ENCODE peak calls at places on chromosomes 5 and 9, in six cellular contexts. A is PC-3, H is neural progenitor cell, B is HCT116, Q is GM23338, L is SK-N-SH. P is an unnamed sample.
A peak's percentile ranks its signal among the peaks of the same experiment; 100 is the strongest.

GRCh38 chr9:110116543-110116885 is 91.4 kb downstream of the C9orf152 start:
- DNase-seq in H (no peak), Q (no peak), A (peak; percentile 17), B (no peak), L (no peak), P (no peak)

GRCh38 chr5:18281947-18282557 is 647.8 kb downstream of the TAF11L14 start:
- DNase-seq in Q (peak; percentile 32), H (peak; percentile 25), L (peak; percentile 51), A (peak; percentile 65), B (no peak), P (peak; percentile 25)

GRCh38 chr5:68395844-68396523 is 180.4 kb downstream of the PIK3R1 start:
- DNase-seq in A (peak; percentile 12), L (no peak), H (no peak), B (no peak), Q (no peak), P (no peak)

GRCh38 chr5:98786178-98786853 is 12.9 kb downstream of the RGMB start:
- DNase-seq in B (no peak), A (peak; percentile 85), L (no peak), Q (no peak), H (no peak), P (no peak)

GRCh38 chr5:55232194-55232984 is 1.0 kb downstream of the CCNO start:
- DNase-seq in H (peak; percentile 75), B (peak; percentile 29), A (peak; percentile 61), Q (peak; percentile 69), L (peak; percentile 39), P (no peak)

GRCh38 chr9:129208191-129209091 is 30.4 kb upstream of the IER5L start:
- DNase-seq in A (no peak), Q (peak; percentile 96), H (peak; percentile 62), B (no peak), L (no peak), P (peak; percentile 42)

GRCh38 chr9:72540348-72540873 is 19.0 kb downstream of the TMC1 start:
- DNase-seq in Q (no peak), L (no peak), B (no peak), A (peak; percentile 53), H (no peak), P (no peak)

GRCh38 chr5:125704888-125705287 is 718.3 kb upstream of the GRAMD2B start:
- DNase-seq in B (no peak), L (no peak), A (no peak), H (no peak), Q (no peak), P (no peak)

GRCh38 chr9:121440265-121440664 is 59.4 kb downstream of the GGTA1 start:
- DNase-seq in A (peak; percentile 56), Q (peak; percentile 49), B (peak; percentile 7), H (peak; percentile 28), L (peak; percentile 33), P (no peak)

GRCh38 chr9:136660971-136661540 is 1.7 kb upstream of the EGFL7 start:
- DNase-seq in L (no peak), A (no peak), Q (no peak), H (no peak), B (no peak), P (no peak)

GRCh38 chr5:139190125-139190524 is 8.0 kb downstream of the SIL1 start:
- DNase-seq in Q (no peak), H (no peak), A (no peak), L (no peak), B (no peak), P (no peak)

GRCh38 chr9:125681086-125681622 is 25.9 kb downstream of the MAPKAP1 start:
- DNase-seq in L (no peak), A (no peak), H (no peak), Q (no peak), B (no peak), P (no peak)

GRCh38 chr5:96321371-96321770 is 111.7 kb downstream of the PCSK1 start:
- DNase-seq in A (peak; percentile 18), B (no peak), L (no peak), H (no peak), Q (no peak), P (no peak)

GRCh38 chr5:116524966-116525365 is 49.7 kb downstream of the SEMA6A start:
- DNase-seq in L (no peak), Q (no peak), H (no peak), A (no peak), B (no peak), P (no peak)

GRCh38 chr9:13331320-13331719 is 51.8 kb upstream of the MPDZ start:
- DNase-seq in A (no peak), B (no peak), H (no peak), Q (no peak), L (no peak), P (no peak)

GRCh38 chr5:110034076-110034475 is 344.3 kb downstream of the MAN2A1 start:
- DNase-seq in B (no peak), Q (no peak), A (no peak), H (no peak), L (no peak), P (no peak)

GRCh38 chr5:97839338-97840081 is 656.5 kb upstream of the RIOK2 start:
- DNase-seq in A (peak; percentile 83), L (no peak), Q (no peak), B (no peak), H (no peak), P (no peak)

GRCh38 chr9:115531410-115532130 is 413.6 kb upstream of the TNC start:
- DNase-seq in A (no peak), H (no peak), L (no peak), Q (no peak), B (no peak), P (no peak)

GRCh38 chr9:134991808-134992754 is 74.4 kb upstream of the FCN1 start:
- DNase-seq in A (no peak), H (no peak), L (no peak), B (no peak), Q (no peak), P (no peak)

GRCh38 chr9:113546566-113546965 is 83.0 kb downstream of the RGS3 start:
- DNase-seq in B (no peak), L (no peak), A (no peak), Q (no peak), H (no peak), P (no peak)

GRCh38 chr5:76789991-76790571 is 28.7 kb upstream of the F2RL1 start:
- DNase-seq in L (no peak), Q (no peak), A (no peak), B (no peak), H (no peak), P (no peak)

GRCh38 chr5:72653586-72653985 is 146.4 kb upstream of the ZNF366 start:
- DNase-seq in A (no peak), B (no peak), L (peak; percentile 46), Q (no peak), H (peak; percentile 23), P (no peak)

GRCh38 chr9:134689320-134690181 is 47.9 kb downstream of the COL5A1 start:
- DNase-seq in H (peak; percentile 77), L (peak; percentile 88), Q (peak; percentile 59), B (peak; percentile 29), A (peak; percentile 42), P (peak; percentile 17)

GRCh38 chr5:137146402-137146889 is 352.7 kb downstream of the SPOCK1 start:
- DNase-seq in A (peak; percentile 74), H (no peak), B (peak; percentile 8), L (no peak), Q (no peak), P (no peak)

GRCh38 chr5:145362261-145362660 is 472.9 kb downstream of the PRELID2 start:
- DNase-seq in A (peak; percentile 75), L (no peak), Q (no peak), B (no peak), H (no peak), P (no peak)

GRCh38 chr5:172659909-172660628 is 19.0 kb downstream of the NEURL1B start:
- DNase-seq in B (no peak), A (no peak), Q (peak; percentile 53), L (peak; percentile 75), H (peak; percentile 78), P (peak; percentile 6)

GRCh38 chr5:14268738-14269137 is 125.6 kb downstream of the TRIO start:
- DNase-seq in Q (no peak), H (no peak), B (no peak), L (no peak), A (no peak), P (no peak)

GRCh38 chr9:91820126-91820750 is 129.8 kb downstream of the ROR2 start:
- DNase-seq in L (no peak), H (no peak), Q (no peak), A (no peak), B (no peak), P (no peak)

GRCh38 chr5:88952344-88952743 is 69.4 kb upstream of the MEF2C start:
- DNase-seq in L (no peak), H (peak; percentile 9), B (peak; percentile 1), A (peak; percentile 35), Q (no peak), P (peak; percentile 4)

DNA sequence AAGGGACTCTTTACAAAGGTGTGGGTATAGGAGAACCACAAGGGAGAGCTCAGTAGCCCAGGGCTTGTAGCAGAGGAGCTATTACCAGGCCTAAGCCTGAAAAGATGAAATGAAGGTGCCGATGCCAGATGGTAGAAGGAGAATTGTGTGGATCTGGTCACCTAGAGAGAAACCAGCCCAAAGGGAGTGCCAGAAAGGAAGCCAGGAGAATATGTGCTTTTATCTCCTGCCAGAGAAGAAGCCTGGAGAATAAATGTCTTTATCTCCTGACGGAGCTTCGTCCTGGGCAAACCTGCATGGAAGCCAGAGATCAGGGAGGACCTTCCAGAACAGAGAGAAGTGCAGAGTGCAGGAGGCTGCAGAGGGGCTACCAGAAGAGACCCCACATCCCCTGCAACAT is 142.6 kb downstream of the MED10 start:
- DNase-seq in L (no peak), B (no peak), H (no peak), Q (no peak), A (no peak), P (no peak)
- TF ChIP-seq EZH2phosphoT487 in L (no peak), B (no peak), H (no peak), Q (no peak), A (no peak), P (no peak)

DNA sequence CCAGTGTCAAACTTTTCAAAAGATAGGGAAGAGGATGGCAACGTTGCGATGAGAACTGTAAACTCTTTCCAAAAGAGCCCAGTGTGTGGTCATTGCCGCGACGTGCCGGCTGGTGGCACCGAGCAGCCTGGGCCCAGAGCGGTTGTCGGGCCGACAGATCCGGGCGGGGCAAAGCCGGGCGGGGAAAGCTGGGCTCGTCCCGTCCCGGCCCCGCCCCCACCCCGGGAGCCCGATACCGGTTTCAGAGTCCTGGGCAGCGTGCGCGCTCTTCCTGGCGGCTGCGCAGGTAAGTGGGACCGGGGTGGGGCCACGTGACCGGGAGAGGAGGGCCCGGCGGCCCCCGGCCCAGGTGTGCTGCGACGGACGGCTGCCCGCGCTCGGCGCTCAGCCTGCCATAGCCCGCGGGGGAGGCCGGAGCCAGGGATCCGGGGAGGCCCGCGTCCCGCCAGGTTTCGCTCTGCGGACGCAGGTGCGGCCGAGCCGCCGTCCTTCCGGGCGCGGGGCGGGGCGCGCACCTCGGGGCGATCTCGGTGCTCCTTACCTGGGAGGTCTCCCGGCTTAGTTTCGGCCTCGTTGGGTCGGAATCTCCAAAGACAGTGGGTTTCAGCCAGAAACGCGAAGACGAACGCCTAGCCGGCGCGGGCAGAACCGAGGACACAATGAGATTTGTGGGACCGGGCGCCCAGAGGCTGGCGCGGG is at the start of gene MARVELD2:
- DNase-seq in Q (peak; percentile 97), A (peak; percentile 90), L (peak; percentile 26), H (peak; percentile 90), B (peak; percentile 77), P (no peak)
- TF ChIP-seq CTCF in Q (peak; percentile 58), A (peak; percentile 55), L (no peak), H (peak; percentile 45), B (peak; percentile 36), P (no peak)

GRCh38 chr5:115419794-115420585 is 123.5 kb upstream of the CCDC112 start:
- DNase-seq in L (no peak), H (no peak), A (peak; percentile 94), Q (peak; percentile 21), B (peak; percentile 67), P (no peak)
- TF ChIP-seq EZH2phosphoT487 in L (no peak), H (no peak), A (no peak), Q (no peak), B (no peak), P (no peak)

GRCh38 chr5:132661231-132662003 is 3.4 kb downstream of the IL13 start:
- DNase-seq in B (no peak), L (no peak), Q (no peak), A (no peak), H (no peak), P (no peak)
- TF ChIP-seq CTCF in B (no peak), L (peak; percentile 8), Q (peak; percentile 15), A (no peak), H (no peak), P (peak; percentile 16)